ENCODE peak calls at places on chromosome 1, in seven cellular contexts. T, C, P, M, J, D and O are unnamed samples.

GRCh38 chr1:118254483-118254882 is 69.5 kb upstream of the SPAG17 start:
- DNase-seq in J (no peak), M (no peak), P (no peak), C (no peak), T (no peak), D (no peak), O (no peak)

GRCh38 chr1:4584471-4584870 is 69.9 kb upstream of the AJAP1 start:
- DNase-seq in J (no peak), C (no peak), D (no peak), P (no peak), T (no peak), M (no peak), O (no peak)

GRCh38 chr1:217881607-217882332 is 250.6 kb downstream of the SPATA17 start:
- DNase-seq in P (peak; percentile 24), M (peak; percentile 27), D (no peak), T (no peak), C (no peak), J (no peak), O (peak; percentile 29)

GRCh38 chr1:48405400-48405799 is 66.6 kb downstream of the SPATA6 start:
- DNase-seq in D (no peak), P (peak; percentile 6), T (no peak), C (no peak), M (peak; percentile 22), J (no peak), O (no peak)

GRCh38 chr1:172662464-172663109 is 3.7 kb downstream of the FASLG start:
- DNase-seq in J (no peak), P (peak; percentile 72), M (no peak), D (no peak), T (peak; percentile 92), C (no peak), O (peak; percentile 52)

GRCh38 chr1:179142889-179143299 is 61.0 kb downstream of the TOR3A start:
- DNase-seq in T (no peak), P (peak; percentile 96), J (no peak), C (no peak), D (no peak), M (peak; percentile 99), O (peak; percentile 97)

GRCh38 chr1:91546876-91547275 is 46.2 kb downstream of the CDC7 start:
- DNase-seq in J (no peak), P (no peak), T (no peak), C (no peak), M (no peak), D (no peak), O (no peak)

GRCh38 chr1:24888971-24889670 is 41.0 kb downstream of the RUNX3 start:
- DNase-seq in P (peak; percentile 29), M (peak; percentile 97), D (peak; percentile 2), J (no peak), T (no peak), C (no peak), O (peak; percentile 48)

GRCh38 chr1:3735027-3735682 is 17.1 kb upstream of the CCDC27 start:
- DNase-seq in P (no peak), D (no peak), J (no peak), T (no peak), C (no peak), M (no peak), O (no peak)